ENCODE peak calls at places on chromosomes 6 and 20, in seven cellular contexts. F is GM13976, A is fibroblast of lung, R is progenitor cell of endocrine pancreas, M is neural crest cell, Q is type B pancreatic cell, J is tibial nerve. W is an unnamed sample.

GRCh38 chr20:63580796-63581461 is 6.9 kb upstream of the HELZ2 start:
- DNase-seq in F (peak), J (peak), Q (no peak), R (no peak), M (no peak), A (peak), W (peak)

GRCh38 chr6:165973473-165973872 is 194.2 kb downstream of the TBXT start:
- DNase-seq in Q (no peak), M (no peak), F (no peak), J (no peak), R (no peak), A (no peak), W (no peak)

GRCh38 chr6:9204171-9204570 is 768.8 kb upstream of the SLC35B3 start:
- DNase-seq in A (peak), F (no peak), R (no peak), M (no peak), Q (no peak), J (no peak), W (no peak)

GRCh38 chr6:1574895-1575212 is 34.9 kb upstream of the FOXC1 start:
- DNase-seq in Q (no peak), R (no peak), A (no peak), M (no peak), F (no peak), J (no peak), W (no peak)

GRCh38 chr6:37435816-37436215 is 2.8 kb downstream of the CMTR1 start:
- DNase-seq in Q (no peak), A (no peak), M (no peak), R (no peak), F (no peak), J (no peak), W (no peak)

GRCh38 chr6:97726378-97726777 is 443.4 kb upstream of the MMS22L start:
- DNase-seq in R (no peak), F (no peak), M (no peak), A (peak), Q (no peak), J (no peak), W (peak)

GRCh38 chr6:44966449-44967091 is 361.6 kb upstream of the RUNX2 start:
- DNase-seq in M (no peak), F (no peak), J (no peak), Q (no peak), A (peak), R (no peak), W (no peak)

GRCh38 chr6:52962701-52963100 is 32.4 kb downstream of the GSTA4 start:
- DNase-seq in F (no peak), M (no peak), Q (no peak), R (no peak), J (no peak), A (no peak), W (no peak)

GRCh38 chr6:138347840-138348239 is 29.9 kb upstream of the SMIM28 start:
- DNase-seq in F (no peak), A (no peak), R (no peak), M (no peak), Q (no peak), J (no peak), W (no peak)

GRCh38 chr6:110178626-110179405 is 654 bp downstream of the WASF1 start:
- DNase-seq in R (peak), Q (peak), F (peak), A (peak), M (peak), J (peak), W (peak)

GRCh38 chr6:129766959-129767728 is 57.2 kb upstream of the ARHGAP18 start:
- DNase-seq in F (peak), J (no peak), M (peak), R (peak), Q (peak), A (peak), W (peak)

DNA sequence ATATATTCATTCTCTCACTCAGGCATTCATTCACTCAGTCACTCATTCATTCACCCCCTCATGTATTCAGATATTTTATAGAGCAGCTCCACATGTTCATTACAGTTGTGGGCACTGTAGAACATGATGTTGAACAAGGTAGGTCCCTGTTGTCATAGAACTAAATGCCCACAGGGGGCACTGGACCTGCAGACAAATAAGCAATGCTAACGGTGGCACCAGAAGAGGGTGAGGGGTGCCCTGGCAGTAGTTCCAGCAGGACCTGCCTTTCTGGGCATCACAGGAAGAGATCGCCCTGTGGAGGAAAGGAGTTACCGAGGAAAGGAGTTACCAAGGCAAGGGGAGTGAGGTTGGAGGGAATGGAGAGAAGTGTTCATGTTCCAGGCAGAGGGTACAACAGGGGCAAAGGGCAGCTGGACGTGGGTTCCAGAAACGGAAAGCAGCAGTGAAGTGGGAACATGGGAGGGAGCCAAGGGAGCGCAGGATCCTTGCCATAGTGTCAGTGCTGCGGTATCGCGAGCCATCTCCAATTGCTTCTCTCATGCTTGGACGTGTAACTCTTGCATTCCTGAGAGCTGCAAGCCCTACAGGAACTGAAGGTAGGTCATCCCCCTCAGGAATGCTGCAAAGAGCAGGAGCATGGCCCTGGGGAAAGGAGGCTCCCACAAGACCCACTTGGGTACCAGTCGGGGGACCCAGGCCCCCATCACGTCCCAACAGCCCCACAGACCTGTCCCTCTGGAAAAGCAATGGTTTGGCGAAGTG is 128.2 kb downstream of the EDN3 start:
- DNase-seq in Q (no peak), F (no peak), R (no peak), A (no peak), J (no peak), M (no peak), W (no peak)
- TF ChIP-seq CTCF in Q (peak), F (no peak), R (peak), A (no peak), J (no peak), M (peak), W (peak)

GRCh38 chr20:21528870-21529269 is 15.0 kb upstream of the NKX2-2 start:
- DNase-seq in Q (no peak), M (no peak), A (no peak), J (no peak), R (no peak), F (no peak), W (no peak)
- TF ChIP-seq CTCF in Q (no peak), M (no peak), A (no peak), J (no peak), R (no peak), F (no peak), W (no peak)

DNA sequence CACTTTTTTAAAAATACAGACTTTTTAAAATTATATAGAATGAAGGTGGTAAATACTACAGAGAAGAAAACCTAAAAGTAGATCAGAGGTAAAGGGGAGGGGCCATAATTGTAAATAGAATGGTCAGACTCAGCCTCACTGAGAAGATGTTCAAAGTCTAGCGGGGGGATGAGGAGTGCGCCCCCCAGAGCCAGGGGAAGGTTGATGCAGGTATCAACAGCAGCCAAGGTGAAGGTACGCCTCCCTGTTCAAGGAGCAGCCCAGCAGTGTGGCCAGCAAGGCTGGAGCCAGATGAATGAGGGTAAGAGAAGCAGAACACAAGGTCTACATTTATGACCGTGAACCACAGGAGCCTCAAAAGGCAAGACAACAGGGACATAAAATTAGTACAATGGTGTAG is 204.1 kb downstream of the PTPRT start:
- DNase-seq in A (no peak), F (no peak), R (no peak), M (no peak), J (no peak), Q (no peak), W (no peak)
- TF ChIP-seq CTCF in A (no peak), F (no peak), R (peak), M (no peak), J (no peak), Q (no peak), W (no peak)

DNA sequence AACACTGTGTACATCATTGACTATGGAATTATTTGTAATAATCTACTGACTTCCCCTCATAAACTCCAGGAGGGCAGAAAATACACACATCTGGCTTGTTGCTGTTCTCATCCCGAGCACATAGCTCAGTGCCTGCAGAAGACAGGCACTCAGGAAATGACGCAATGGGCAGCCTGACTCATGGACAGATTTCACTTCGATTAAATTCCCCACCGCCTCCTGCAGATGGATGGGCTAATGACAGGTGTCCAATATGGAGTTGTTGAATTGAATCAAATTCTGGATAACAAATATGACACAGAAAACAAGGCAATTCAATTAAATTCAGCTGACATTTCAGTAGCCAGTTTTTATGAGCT is 9.1 kb downstream of the ANKRD60 start:
- DNase-seq in F (no peak), M (no peak), R (no peak), A (peak), Q (no peak), J (no peak), W (no peak)
- TF ChIP-seq CTCF in F (no peak), M (no peak), R (no peak), A (no peak), Q (no peak), J (no peak), W (no peak)

GRCh38 chr20:18190466-18191233 is 53.0 kb downstream of the KAT14 start:
- DNase-seq in J (no peak), M (no peak), F (no peak), A (no peak), R (no peak), Q (no peak), W (no peak)
- TF ChIP-seq CTCF in J (no peak), M (no peak), F (no peak), A (no peak), R (no peak), Q (no peak), W (no peak)

GRCh38 chr20:12660918-12661317 is 347.9 kb upstream of the SPTLC3 start:
- DNase-seq in F (no peak), M (peak), J (no peak), A (no peak), Q (no peak), R (no peak), W (no peak)
- TF ChIP-seq CTCF in F (no peak), M (peak), J (no peak), A (no peak), Q (peak), R (peak), W (peak)

DNA sequence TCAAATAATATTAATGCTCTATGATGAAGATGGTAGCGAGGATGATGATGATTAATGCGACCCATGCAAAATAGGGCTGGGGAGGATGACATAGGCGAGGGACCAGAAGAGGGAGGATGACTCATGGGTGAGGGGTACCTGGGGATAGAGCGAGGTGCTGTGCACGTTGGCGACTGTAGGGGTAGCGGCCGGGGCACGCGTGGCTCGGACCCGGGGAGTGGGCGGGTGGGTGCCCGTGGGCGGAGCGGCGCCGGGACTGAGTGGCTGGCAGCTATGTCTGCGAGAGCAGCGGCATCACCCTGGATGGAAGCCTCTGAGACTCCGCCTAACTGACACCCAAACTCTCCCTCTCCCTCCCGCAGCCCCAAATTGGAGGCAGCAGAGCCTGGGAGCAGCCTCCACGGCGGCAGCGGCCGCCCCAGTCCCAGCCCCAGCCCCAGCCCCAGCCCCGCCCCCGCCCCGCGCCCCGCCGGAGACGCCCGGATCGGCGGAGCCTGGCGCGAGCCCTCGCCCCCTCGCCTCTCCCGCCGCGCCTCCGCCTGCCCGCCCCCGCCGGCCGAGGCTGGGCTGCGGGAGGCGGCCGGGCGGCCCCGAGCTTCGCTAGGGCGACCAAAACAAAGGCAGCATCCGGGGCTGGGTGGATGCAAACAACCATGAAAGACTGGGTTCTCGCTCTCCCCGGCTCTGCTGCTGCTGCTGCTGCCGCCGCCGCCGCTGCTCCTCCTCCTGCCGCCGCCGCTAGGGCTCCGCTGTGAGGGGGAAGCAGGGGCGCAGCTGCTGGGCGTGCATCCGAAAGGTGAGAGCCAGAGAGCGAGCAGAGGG is at the start of gene RIMS1:
- DNase-seq in Q (peak), M (peak), R (peak), J (no peak), F (peak), A (peak), W (peak)
- TF ChIP-seq CTCF in Q (peak), M (peak), R (peak), J (no peak), F (no peak), A (peak), W (peak)